ENCODE peak calls at places on chromosomes 4 and X, in eight cellular contexts. One of them, this sample, is unnamed.

GRCh38 chr4:38820329-38821061 is 15.9 kb upstream of the TLR1 start:
- DNase-seq in A549: no peak
- DNase-seq in upper lobe of right lung: no peak
- DNase-seq in mucosa of descending colon: no peak
- DNase-seq in fibroblast of mammary gland: no peak
- DNase-seq in IMR-90: no peak
- DNase-seq in right lobe of liver: no peak
- DNase-seq in AG04449: no peak
- DNase-seq in this sample: no peak

GRCh38 chr4:183987987-183988392 is 82.9 kb downstream of the STOX2 start:
- DNase-seq in A549: peak; percentile 76
- DNase-seq in upper lobe of right lung: no peak
- DNase-seq in mucosa of descending colon: peak; percentile 59
- DNase-seq in fibroblast of mammary gland: peak; percentile 89
- DNase-seq in IMR-90: peak; percentile 95
- DNase-seq in right lobe of liver: no peak
- DNase-seq in AG04449: peak; percentile 42
- DNase-seq in this sample: no peak

GRCh38 chr4:176547005-176547404 is 227.2 kb downstream of the SPCS3 start:
- DNase-seq in A549: no peak
- DNase-seq in upper lobe of right lung: no peak
- DNase-seq in mucosa of descending colon: no peak
- DNase-seq in fibroblast of mammary gland: peak; percentile 84
- DNase-seq in IMR-90: peak; percentile 92
- DNase-seq in right lobe of liver: no peak
- DNase-seq in AG04449: no peak
- DNase-seq in this sample: no peak

GRCh38 chrX:16185725-16186136 is 18.4 kb downstream of the MAGEB17 start:
- DNase-seq in A549: peak; percentile 38
- DNase-seq in upper lobe of right lung: no peak
- DNase-seq in mucosa of descending colon: no peak
- DNase-seq in fibroblast of mammary gland: peak; percentile 84
- DNase-seq in IMR-90: peak; percentile 88
- DNase-seq in right lobe of liver: no peak
- DNase-seq in AG04449: peak; percentile 44
- DNase-seq in this sample: no peak

GRCh38 chrX:72254835-72255234 is 16.0 kb upstream of the ERCC6L start:
- DNase-seq in A549: no peak
- DNase-seq in upper lobe of right lung: no peak
- DNase-seq in mucosa of descending colon: no peak
- DNase-seq in fibroblast of mammary gland: no peak
- DNase-seq in IMR-90: no peak
- DNase-seq in right lobe of liver: no peak
- DNase-seq in AG04449: no peak
- DNase-seq in this sample: no peak

GRCh38 chrX:17527135-17527701 is 152.2 kb downstream of the NHS start:
- DNase-seq in A549: no peak
- DNase-seq in upper lobe of right lung: peak; percentile 82
- DNase-seq in mucosa of descending colon: peak; percentile 20
- DNase-seq in fibroblast of mammary gland: no peak
- DNase-seq in IMR-90: peak; percentile 35
- DNase-seq in right lobe of liver: no peak
- DNase-seq in AG04449: no peak
- DNase-seq in this sample: no peak

GRCh38 chr4:21593268-21594002 is 355.1 kb downstream of the KCNIP4 start:
- DNase-seq in A549: no peak
- DNase-seq in upper lobe of right lung: no peak
- DNase-seq in mucosa of descending colon: no peak
- DNase-seq in fibroblast of mammary gland: peak; percentile 49
- DNase-seq in IMR-90: no peak
- DNase-seq in right lobe of liver: no peak
- DNase-seq in AG04449: no peak
- DNase-seq in this sample: peak; percentile 4

GRCh38 chr4:37244583-37245390 is at the start of gene NWD2:
- DNase-seq in A549: no peak
- DNase-seq in upper lobe of right lung: no peak
- DNase-seq in mucosa of descending colon: peak; percentile 28
- DNase-seq in fibroblast of mammary gland: no peak
- DNase-seq in IMR-90: no peak
- DNase-seq in right lobe of liver: peak; percentile 23
- DNase-seq in AG04449: no peak
- DNase-seq in this sample: no peak

GRCh38 chr4:6419452-6420028 is 52.9 kb downstream of the PPP2R2C start:
- DNase-seq in A549: no peak
- DNase-seq in upper lobe of right lung: peak; percentile 29
- DNase-seq in mucosa of descending colon: no peak
- DNase-seq in fibroblast of mammary gland: peak; percentile 11
- DNase-seq in IMR-90: peak; percentile 4
- DNase-seq in right lobe of liver: no peak
- DNase-seq in AG04449: no peak
- DNase-seq in this sample: no peak

GRCh38 chr4:3745886-3746656 is 20.1 kb upstream of the ADRA2C start:
- DNase-seq in A549: peak; percentile 40
- DNase-seq in upper lobe of right lung: no peak
- DNase-seq in mucosa of descending colon: no peak
- DNase-seq in fibroblast of mammary gland: peak; percentile 9
- DNase-seq in IMR-90: no peak
- DNase-seq in right lobe of liver: no peak
- DNase-seq in AG04449: no peak
- DNase-seq in this sample: no peak

GRCh38 chrX:37371578-37371981 is 22.4 kb downstream of the PRRG1 start:
- DNase-seq in A549: no peak
- DNase-seq in upper lobe of right lung: no peak
- DNase-seq in mucosa of descending colon: no peak
- DNase-seq in fibroblast of mammary gland: peak; percentile 23
- DNase-seq in IMR-90: peak; percentile 14
- DNase-seq in right lobe of liver: peak; percentile 29
- DNase-seq in AG04449: no peak
- DNase-seq in this sample: no peak

DNA sequence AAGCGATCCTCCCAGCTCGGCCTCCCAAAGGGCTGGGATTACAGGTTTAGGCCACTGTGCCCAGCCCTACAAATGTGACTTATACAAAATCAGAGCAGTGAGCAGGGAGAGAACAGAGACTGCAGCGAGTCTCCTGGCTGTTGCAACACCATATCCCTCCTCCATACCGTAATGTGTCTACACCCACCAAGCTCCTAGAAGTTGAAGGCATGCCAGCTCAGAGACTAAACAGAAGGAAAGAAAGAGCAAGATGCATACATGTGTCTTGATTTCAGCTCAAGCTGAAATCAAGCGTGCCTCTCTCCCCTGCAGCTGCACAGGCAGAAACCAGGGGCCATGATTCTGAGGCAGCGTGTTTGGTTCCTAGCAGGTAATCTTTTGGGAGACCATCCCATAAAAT is 34.7 kb downstream of the AFAP1 start:
- DNase-seq in A549: no peak
- DNase-seq in upper lobe of right lung: no peak
- DNase-seq in mucosa of descending colon: no peak
- DNase-seq in fibroblast of mammary gland: peak; percentile 96
- DNase-seq in IMR-90: peak; percentile 94
- DNase-seq in right lobe of liver: no peak
- DNase-seq in AG04449: peak; percentile 83
- DNase-seq in this sample: no peak
- H3K4me3 ChIP-seq in A549: no peak overlapping the region
- H3K4me3 ChIP-seq in upper lobe of right lung: no peak overlapping the region
- H3K4me3 ChIP-seq in mucosa of descending colon: no peak overlapping the region
- H3K4me3 ChIP-seq in fibroblast of mammary gland: no peak overlapping the region
- H3K4me3 ChIP-seq in IMR-90: no peak overlapping the region
- H3K4me3 ChIP-seq in right lobe of liver: no peak overlapping the region
- H3K4me3 ChIP-seq in AG04449: peak overlapping the region; percentile 7
- H3K4me3 ChIP-seq in this sample: no peak overlapping the region

DNA sequence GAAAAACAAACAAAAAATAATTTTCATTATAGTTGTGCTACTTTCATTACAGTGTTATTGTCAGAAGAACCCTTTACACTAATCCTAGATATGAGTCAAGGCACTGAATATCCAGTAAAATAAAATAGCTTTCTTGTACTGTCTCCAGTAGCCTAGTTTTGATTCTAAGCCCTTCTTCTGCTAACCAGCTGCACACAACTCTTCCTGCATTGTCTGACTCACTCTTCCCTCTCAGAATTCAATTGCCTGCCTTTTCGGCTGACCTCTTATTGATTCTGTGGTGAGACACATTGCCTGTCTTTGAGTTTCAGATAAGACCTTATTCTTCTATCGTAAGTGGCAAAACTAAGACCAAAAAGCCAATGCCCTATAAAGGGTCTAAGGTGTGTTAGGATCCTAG is 26.7 kb upstream of the PCDH18 start:
- DNase-seq in A549: no peak
- DNase-seq in upper lobe of right lung: no peak
- DNase-seq in mucosa of descending colon: no peak
- DNase-seq in fibroblast of mammary gland: peak; percentile 78
- DNase-seq in IMR-90: peak; percentile 80
- DNase-seq in right lobe of liver: no peak
- DNase-seq in AG04449: peak; percentile 28
- DNase-seq in this sample: no peak
- H3K4me3 ChIP-seq in A549: no peak overlapping the region
- H3K4me3 ChIP-seq in upper lobe of right lung: no peak overlapping the region
- H3K4me3 ChIP-seq in mucosa of descending colon: no peak overlapping the region
- H3K4me3 ChIP-seq in fibroblast of mammary gland: no peak overlapping the region
- H3K4me3 ChIP-seq in IMR-90: no peak overlapping the region
- H3K4me3 ChIP-seq in right lobe of liver: no peak overlapping the region
- H3K4me3 ChIP-seq in AG04449: no peak overlapping the region
- H3K4me3 ChIP-seq in this sample: no peak overlapping the region

GRCh38 chr4:54660591-54660990 is 2.8 kb downstream of the KIT start:
- DNase-seq in A549: no peak
- DNase-seq in upper lobe of right lung: no peak
- DNase-seq in mucosa of descending colon: no peak
- DNase-seq in fibroblast of mammary gland: peak; percentile 69
- DNase-seq in IMR-90: no peak
- DNase-seq in right lobe of liver: no peak
- DNase-seq in AG04449: no peak
- DNase-seq in this sample: no peak
- H3K4me3 ChIP-seq in A549: no peak overlapping the region
- H3K4me3 ChIP-seq in upper lobe of right lung: no peak overlapping the region
- H3K4me3 ChIP-seq in mucosa of descending colon: no peak overlapping the region
- H3K4me3 ChIP-seq in fibroblast of mammary gland: no peak overlapping the region
- H3K4me3 ChIP-seq in IMR-90: no peak overlapping the region
- H3K4me3 ChIP-seq in right lobe of liver: no peak overlapping the region
- H3K4me3 ChIP-seq in AG04449: no peak overlapping the region
- H3K4me3 ChIP-seq in this sample: no peak overlapping the region

GRCh38 chr4:139887378-139887801 is 221.8 kb downstream of the MGST2 start:
- DNase-seq in A549: no peak
- DNase-seq in upper lobe of right lung: no peak
- DNase-seq in mucosa of descending colon: no peak
- DNase-seq in fibroblast of mammary gland: peak; percentile 27
- DNase-seq in IMR-90: peak; percentile 19
- DNase-seq in right lobe of liver: no peak
- DNase-seq in AG04449: no peak
- DNase-seq in this sample: no peak

GRCh38 chr4:139889194-139889762 is 223.7 kb downstream of the MGST2 start:
- DNase-seq in A549: no peak
- DNase-seq in upper lobe of right lung: no peak
- DNase-seq in mucosa of descending colon: no peak
- DNase-seq in fibroblast of mammary gland: peak; percentile 15
- DNase-seq in IMR-90: no peak
- DNase-seq in right lobe of liver: no peak
- DNase-seq in AG04449: no peak
- DNase-seq in this sample: no peak

GRCh38 chr4:139887962-139888735 is 222.5 kb downstream of the MGST2 start:
- DNase-seq in A549: no peak
- DNase-seq in upper lobe of right lung: peak; percentile 73
- DNase-seq in mucosa of descending colon: no peak
- DNase-seq in fibroblast of mammary gland: no peak
- DNase-seq in IMR-90: no peak
- DNase-seq in right lobe of liver: no peak
- DNase-seq in AG04449: no peak
- DNase-seq in this sample: no peak

GRCh38 chr4:139884438-139884837 is 218.8 kb downstream of the MGST2 start:
- DNase-seq in A549: no peak
- DNase-seq in upper lobe of right lung: no peak
- DNase-seq in mucosa of descending colon: no peak
- DNase-seq in fibroblast of mammary gland: no peak
- DNase-seq in IMR-90: no peak
- DNase-seq in right lobe of liver: no peak
- DNase-seq in AG04449: no peak
- DNase-seq in this sample: no peak

GRCh38 chr4:139886798-139887197 is 221.2 kb downstream of the MGST2 start:
- DNase-seq in A549: no peak
- DNase-seq in upper lobe of right lung: no peak
- DNase-seq in mucosa of descending colon: no peak
- DNase-seq in fibroblast of mammary gland: no peak
- DNase-seq in IMR-90: no peak
- DNase-seq in right lobe of liver: no peak
- DNase-seq in AG04449: no peak
- DNase-seq in this sample: no peak
- H3K4me3 ChIP-seq in A549: no peak overlapping the region
- H3K4me3 ChIP-seq in upper lobe of right lung: peak overlapping the region; percentile 42
- H3K4me3 ChIP-seq in mucosa of descending colon: no peak overlapping the region
- H3K4me3 ChIP-seq in fibroblast of mammary gland: no peak overlapping the region
- H3K4me3 ChIP-seq in IMR-90: no peak overlapping the region
- H3K4me3 ChIP-seq in right lobe of liver: peak overlapping the region; percentile 35
- H3K4me3 ChIP-seq in AG04449: no peak overlapping the region
- H3K4me3 ChIP-seq in this sample: no peak overlapping the region

GRCh38 chr4:1763070-1763549 is 30.0 kb upstream of the FGFR3 start:
- DNase-seq in A549: no peak
- DNase-seq in upper lobe of right lung: no peak
- DNase-seq in mucosa of descending colon: no peak
- DNase-seq in fibroblast of mammary gland: no peak
- DNase-seq in IMR-90: no peak
- DNase-seq in right lobe of liver: no peak
- DNase-seq in AG04449: no peak
- DNase-seq in this sample: no peak
- H3K4me3 ChIP-seq in A549: no peak overlapping the region
- H3K4me3 ChIP-seq in upper lobe of right lung: peak overlapping the region; percentile 8
- H3K4me3 ChIP-seq in mucosa of descending colon: no peak overlapping the region
- H3K4me3 ChIP-seq in fibroblast of mammary gland: no peak overlapping the region
- H3K4me3 ChIP-seq in IMR-90: no peak overlapping the region
- H3K4me3 ChIP-seq in right lobe of liver: no peak overlapping the region
- H3K4me3 ChIP-seq in AG04449: no peak overlapping the region
- H3K4me3 ChIP-seq in this sample: no peak overlapping the region

This sample was measured in Jurkat, Clone E6-1.